ENCODE peak calls at places on chromosomes 3 and 15, in ten cellular contexts. A is stimulated activated CD4-positive, alpha-beta T cell treated with anti-CD3 and anti-CD28 coated beads, Interleukin-2, amount 100 ng/mL, for 48 hours; G is AG20443; F is ovary; D is NCI-H2081; O is NT2/D1; N is lung; Y is amniotic stem cell; Q is activated T-helper 1 cell treated with Interleukin-2 at 50 U/mL for 16 hours; Z is AG08395. W is an unnamed sample.

GRCh38 chr3:186476044-186476468 is 68.1 kb downstream of the CRYGS start:
- DNase-seq in A (no peak), G (no peak), F (no peak), D (no peak), O (no peak), N (no peak), Y (no peak), Q (no peak), Z (no peak), W (no peak)

GRCh38 chr3:116161570-116162290 is 283.6 kb downstream of the LSAMP start:
- DNase-seq in A (no peak), G (no peak), F (no peak), D (no peak), O (no peak), N (no peak), Y (no peak), Q (no peak), Z (no peak), W (no peak)

GRCh38 chr15:25863067-25863967 is at the start of gene ATP10A:
- DNase-seq in A (no peak), G (peak), F (no peak), D (no peak), O (no peak), N (no peak), Y (peak), Q (peak), Z (peak), W (no peak)

GRCh38 chr3:171622126-171622525 is 161.9 kb upstream of the TNIK start:
- DNase-seq in A (no peak), G (no peak), F (no peak), D (no peak), O (no peak), N (no peak), Y (no peak), Q (no peak), Z (no peak), W (no peak)

GRCh38 chr3:123448503-123449091 is at the start of gene ADCY5:
- DNase-seq in A (no peak), G (peak), F (peak), D (no peak), O (no peak), N (no peak), Y (no peak), Q (no peak), Z (no peak), W (no peak)

GRCh38 chr3:190696777-190697501 is 165.6 kb downstream of the GMNC start:
- DNase-seq in A (no peak), G (peak), F (no peak), D (no peak), O (peak), N (no peak), Y (peak), Q (no peak), Z (peak), W (no peak)

GRCh38 chr15:101723874-101724674 is at the start of gene TARS3:
- DNase-seq in A (peak), G (peak), F (peak), D (peak), O (peak), N (peak), Y (peak), Q (peak), Z (peak), W (peak)

GRCh38 chr15:71761649-71762048 is 48.7 kb upstream of the NR2E3 start:
- DNase-seq in A (no peak), G (peak), F (no peak), D (no peak), O (no peak), N (no peak), Y (peak), Q (no peak), Z (peak), W (no peak)

GRCh38 chr15:95284933-95285401 is 1045.5 kb upstream of the NR2F2 start:
- DNase-seq in A (no peak), G (peak), F (peak), D (no peak), O (no peak), N (no peak), Y (no peak), Q (no peak), Z (peak), W (no peak)

GRCh38 chr15:78315686-78316085 is 16.3 kb upstream of the SKIC8 start:
- DNase-seq in A (no peak), G (no peak), F (no peak), D (peak), O (peak), N (no peak), Y (no peak), Q (no peak), Z (peak), W (no peak)

GRCh38 chr3:184262166-184262926 is 993 bp upstream of the CAMK2N2 start:
- DNase-seq in A (peak), G (no peak), F (no peak), D (peak), O (no peak), N (no peak), Y (no peak), Q (no peak), Z (no peak), W (no peak)

GRCh38 chr15:63909819-63910437 is 76.2 kb upstream of the HERC1 start:
- DNase-seq in A (no peak), G (peak), F (peak), D (no peak), O (no peak), N (no peak), Y (no peak), Q (no peak), Z (peak), W (no peak)

GRCh38 chr3:176953106-176954080 is 243.9 kb downstream of the TBL1XR1 start:
- DNase-seq in A (no peak), G (peak), F (peak), D (no peak), O (no peak), N (no peak), Y (no peak), Q (no peak), Z (peak), W (no peak)

GRCh38 chr15:68200016-68200861 is 4.9 kb downstream of the CALML4 start:
- DNase-seq in A (no peak), G (no peak), F (peak), D (no peak), O (no peak), N (no peak), Y (no peak), Q (no peak), Z (no peak), W (no peak)

W was measured in naive thymus-derived CD8-positive, alpha-beta T cell.